ENCODE peak calls at places on chromosomes 16 and 17, in four cellular contexts. J is K562, R is GM12878, Z is HepG2. Y is an unnamed sample.

GRCh38 chr17:44543213-44543904 is 13.9 kb upstream of the FZD2 start:
- DNase-seq in J (no peak), Z (peak), R (no peak), Y (peak)

GRCh38 chr17:19386276-19386863 is 620 bp downstream of the MFAP4 start:
- DNase-seq in J (no peak), R (no peak), Z (no peak), Y (no peak)

GRCh38 chr16:85437161-85438052 is 175.7 kb upstream of the GSE1 start:
- DNase-seq in R (no peak), Z (no peak), J (peak), Y (no peak)

GRCh38 chr17:49842846-49843245 is 5.0 kb downstream of the TAC4 start:
- DNase-seq in J (no peak), R (no peak), Z (no peak), Y (no peak)

GRCh38 chr17:2218426-2218825 is 85.2 kb downstream of the SMG6 start:
- DNase-seq in Z (no peak), J (no peak), R (no peak), Y (no peak)

GRCh38 chr16:79217375-79218011 is 383.0 kb downstream of the MAF start:
- DNase-seq in R (no peak), J (no peak), Z (no peak), Y (no peak)

GRCh38 chr17:81399481-81400153 is 4.4 kb downstream of the BAHCC1 start:
- DNase-seq in R (no peak), J (peak), Z (no peak), Y (peak)

GRCh38 chr17:73288534-73289302 is 23.1 kb downstream of the CDC42EP4 start:
- DNase-seq in J (peak), R (no peak), Z (peak), Y (no peak)

GRCh38 chr16:23865853-23866252 is 30.1 kb downstream of the PRKCB start:
- DNase-seq in Z (no peak), J (no peak), R (no peak), Y (peak)

GRCh38 chr17:59427996-59428395 is 96.5 kb downstream of the YPEL2 start:
- DNase-seq in Z (no peak), R (no peak), J (no peak), Y (no peak)

DNA sequence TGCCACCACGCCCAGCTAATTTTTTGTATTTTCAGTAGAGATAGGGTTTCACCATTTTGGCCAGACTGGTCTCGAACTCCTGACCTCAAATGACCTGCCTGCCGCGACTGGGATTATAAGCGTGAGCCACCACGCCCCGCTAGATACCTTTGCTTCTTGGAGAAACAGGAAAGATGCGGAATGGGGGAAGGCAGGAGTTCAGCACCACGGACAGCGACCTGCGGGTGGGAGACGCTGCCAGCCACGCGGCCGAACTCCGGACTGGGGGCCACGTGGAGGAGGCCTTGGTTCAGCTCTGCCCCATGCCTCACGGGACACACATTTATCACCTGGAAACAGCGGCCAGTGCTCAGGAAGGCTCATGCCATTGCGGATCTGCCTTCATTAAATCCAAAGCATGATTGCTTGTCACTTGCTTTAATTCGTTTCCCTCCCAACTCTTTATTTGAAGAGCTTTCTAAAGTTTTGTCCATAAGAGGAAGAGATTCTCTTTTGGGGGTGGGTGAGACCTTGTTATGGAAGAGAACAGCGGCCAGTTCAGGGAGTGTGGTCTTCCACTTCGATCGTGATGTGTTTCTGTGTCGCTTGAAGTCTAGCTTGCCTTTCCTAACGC is 219.9 kb downstream of the ENGASE start:
- DNase-seq in R (no peak), Z (peak), J (peak), Y (peak)
- TF ChIP-seq ETV6 in R (no peak), Z (peak), J (no peak), Y (peak)

GRCh38 chr17:32305049-32305448 is 36.9 kb downstream of the C17orf75 start:
- DNase-seq in R (no peak), J (no peak), Z (no peak), Y (peak)

GRCh38 chr17:32302037-32302436 is 36.4 kb downstream of the RHBDL3 start:
- DNase-seq in Z (peak), R (no peak), J (no peak), Y (no peak)

GRCh38 chr17:32303861-32304288 is 38.1 kb downstream of the C17orf75 start:
- DNase-seq in J (no peak), R (no peak), Z (no peak), Y (no peak)

GRCh38 chr17:32299579-32300158 is 34.0 kb downstream of the RHBDL3 start:
- DNase-seq in Z (no peak), J (no peak), R (no peak), Y (no peak)

GRCh38 chr17:32302860-32303649 is 37.4 kb downstream of the RHBDL3 start:
- DNase-seq in R (no peak), Z (peak), J (no peak), Y (peak)
- TF ChIP-seq ETV6 in R (no peak), Z (no peak), J (no peak), Y (no peak)

DNA sequence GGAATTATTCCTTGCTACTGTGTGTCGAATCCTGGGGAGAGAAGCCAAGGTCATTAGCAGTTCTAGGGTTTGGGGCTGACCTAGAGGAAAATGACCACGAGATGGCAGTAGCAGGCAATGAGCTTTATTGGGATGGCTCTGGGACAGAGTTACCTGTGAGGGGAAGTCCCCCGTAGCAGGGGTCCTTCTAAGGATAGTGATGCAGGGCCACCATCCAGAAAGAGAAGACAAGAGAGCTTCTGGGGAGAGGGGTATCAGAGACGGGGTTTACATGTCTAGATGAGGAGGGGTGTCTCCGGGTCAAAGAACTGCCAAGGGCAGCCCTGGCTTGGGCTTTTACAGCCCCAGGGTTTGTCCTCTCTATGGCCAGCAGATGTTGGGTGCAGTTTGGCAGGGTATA is 6.4 kb upstream of the GGT6 start:
- DNase-seq in Z (peak), R (no peak), J (peak), Y (peak)
- TF ChIP-seq ETV6 in Z (no peak), R (no peak), J (no peak), Y (no peak)

GRCh38 chr17:40416671-40417070 is 1.0 kb downstream of the TOP2A start:
- DNase-seq in R (no peak), J (no peak), Z (no peak), Y (no peak)

GRCh38 chr17:40412880-40413279 is 4.8 kb downstream of the TOP2A start:
- DNase-seq in J (no peak), Z (no peak), R (no peak), Y (no peak)

GRCh38 chr17:40417258-40417608 is 463 bp downstream of the TOP2A start:
- DNase-seq in R (no peak), Z (peak), J (peak), Y (no peak)

GRCh38 chr17:40417609-40418427 is at the start of gene TOP2A:
- DNase-seq in R (peak), Z (peak), J (peak), Y (peak)

DNA sequence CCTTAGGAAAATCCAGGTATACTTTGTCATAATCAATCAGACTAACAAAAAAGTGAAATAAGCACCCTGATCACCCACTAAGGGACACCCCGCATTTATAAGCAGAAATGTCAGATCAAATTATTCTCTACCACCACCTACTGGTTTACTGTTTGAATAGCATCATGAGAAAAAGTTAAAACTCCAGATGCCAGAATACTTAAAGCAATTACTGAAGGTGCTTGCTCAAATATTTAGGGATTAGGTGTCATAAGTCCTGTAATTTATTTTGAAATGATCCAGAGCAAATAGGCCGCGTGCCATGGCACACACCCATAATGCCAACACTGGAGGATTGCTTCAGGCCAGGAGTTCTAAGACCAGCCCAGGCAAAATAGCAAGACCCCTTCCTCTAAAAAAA is 2.3 kb downstream of the TOP2A start:
- DNase-seq in R (no peak), Z (peak), J (peak), Y (no peak)
- TF ChIP-seq ETV6 in R (no peak), Z (no peak), J (no peak), Y (no peak)

DNA sequence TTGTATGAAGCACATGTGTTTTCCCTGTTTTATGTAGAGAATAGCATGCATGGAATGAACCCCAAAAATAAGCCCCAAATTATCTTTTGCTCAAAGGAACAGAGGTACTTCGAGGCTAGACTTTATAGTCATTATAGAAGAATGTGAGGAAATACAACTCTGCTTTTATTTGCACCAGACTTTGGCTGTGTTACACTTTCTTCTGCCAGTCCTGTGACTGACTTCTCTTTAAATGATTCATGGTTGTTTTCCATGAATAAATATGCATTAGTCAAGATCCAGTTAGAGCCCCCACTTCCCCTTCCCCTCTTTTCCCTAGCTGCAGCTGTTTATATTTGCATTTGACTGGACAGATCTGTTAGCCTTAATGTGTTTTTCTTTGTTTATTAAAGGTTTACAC is 152.8 kb downstream of the CYB561 start:
- DNase-seq in Z (no peak), R (no peak), J (no peak), Y (no peak)
- TF ChIP-seq ETV6 in Z (no peak), R (no peak), J (no peak), Y (no peak)

GRCh38 chr16:76885776-76886175 is 305.2 kb upstream of the MON1B start:
- DNase-seq in J (no peak), Z (no peak), R (no peak), Y (no peak)

GRCh38 chr16:76879420-76879819 is 311.6 kb upstream of the MON1B start:
- DNase-seq in J (no peak), Z (no peak), R (no peak), Y (no peak)

GRCh38 chr16:76882105-76882504 is 308.9 kb upstream of the MON1B start:
- DNase-seq in R (no peak), Z (no peak), J (no peak), Y (no peak)
- TF ChIP-seq ETV6 in R (no peak), Z (no peak), J (no peak), Y (no peak)

GRCh38 chr17:16935786-16936185 is 36.1 kb downstream of the TNFRSF13B start:
- DNase-seq in J (no peak), R (no peak), Z (no peak), Y (peak)

GRCh38 chr17:16937431-16937830 is 34.5 kb downstream of the TNFRSF13B start:
- DNase-seq in Z (no peak), R (no peak), J (no peak), Y (peak)

GRCh38 chr17:16935241-16935663 is 36.7 kb downstream of the TNFRSF13B start:
- DNase-seq in Z (no peak), R (no peak), J (no peak), Y (no peak)

GRCh38 chr17:16938031-16938430 is 33.9 kb downstream of the TNFRSF13B start:
- DNase-seq in Z (no peak), J (no peak), R (no peak), Y (peak)

DNA sequence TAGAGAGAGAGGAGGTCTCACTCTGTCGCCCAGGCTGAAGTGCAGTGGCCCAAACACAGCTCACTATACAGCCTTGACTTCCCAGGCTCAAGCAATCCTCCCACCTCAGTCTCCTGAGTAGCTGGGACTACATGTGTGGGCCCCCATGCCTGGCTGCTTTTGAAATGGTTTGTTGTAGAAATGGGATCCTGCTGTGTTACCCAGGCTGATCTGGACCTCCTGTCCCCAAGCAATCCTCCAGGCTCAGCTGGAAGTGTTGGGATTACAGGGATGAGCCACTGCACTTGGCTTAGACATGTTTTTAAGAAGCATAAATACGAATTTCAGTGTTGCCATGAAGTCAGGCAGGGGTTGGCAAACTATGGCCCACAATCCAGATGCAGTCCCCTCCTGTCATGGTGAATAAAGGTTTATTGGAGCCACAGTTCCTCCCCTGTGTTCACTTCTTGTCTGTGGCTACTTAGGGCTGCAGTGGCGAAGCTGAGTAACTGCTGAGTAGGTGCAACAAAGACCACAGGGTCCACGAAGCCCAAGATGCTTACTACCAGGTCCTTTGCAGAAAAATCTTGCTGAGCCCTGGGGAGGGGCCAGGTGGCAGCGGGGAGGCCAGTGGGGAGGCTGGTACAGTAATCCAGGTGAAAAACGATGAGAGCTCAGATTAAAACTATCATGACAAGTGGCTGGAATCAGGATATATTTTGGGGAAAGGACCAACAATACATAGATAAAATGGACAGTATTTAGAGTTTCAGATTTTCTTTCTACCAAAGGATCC is 35.2 kb downstream of the TNFRSF13B start:
- DNase-seq in R (no peak), Z (no peak), J (no peak), Y (peak)
- TF ChIP-seq ETV6 in R (no peak), Z (no peak), J (no peak), Y (no peak)

Y was measured in WTC11.